ENCODE peak calls at places on chromosomes 2 and 18, in ten cellular contexts. N, L, G, I, U, Z, Q, W, D and V are unnamed samples.

GRCh38 chr2:137638932-137639331 is 325.3 kb upstream of the HNMT start:
- DNase-seq in G (no peak), D (no peak), N (no peak), Q (no peak), L (no peak), W (no peak), U (no peak), Z (no peak), I (no peak), V (no peak)

GRCh38 chr18:48514786-48515185 is 24.0 kb upstream of the CTIF start:
- DNase-seq in U (peak), I (no peak), L (no peak), Q (no peak), D (no peak), W (no peak), G (no peak), N (no peak), Z (no peak), V (no peak)

GRCh38 chr2:72539145-72539552 is 286.7 kb downstream of the EXOC6B start:
- DNase-seq in D (peak), I (no peak), Q (no peak), U (peak), G (no peak), N (no peak), L (no peak), W (no peak), Z (no peak), V (no peak)

GRCh38 chr2:55779459-55780421 is 86.1 kb upstream of the PNPT1 start:
- DNase-seq in Z (peak), W (peak), G (no peak), N (no peak), Q (no peak), U (peak), I (no peak), L (no peak), D (peak), V (no peak)

GRCh38 chr18:32714571-32715148 is 58.2 kb downstream of the KLHL14 start:
- DNase-seq in Q (no peak), L (no peak), W (peak), D (peak), I (no peak), Z (peak), N (no peak), G (no peak), U (peak), V (no peak)

GRCh38 chr18:31490387-31490786 is 7.6 kb upstream of the DSG2 start:
- DNase-seq in Q (no peak), U (no peak), L (no peak), W (no peak), Z (peak), D (peak), I (no peak), G (no peak), N (no peak), V (no peak)

GRCh38 chr2:96251721-96252292 is 14.0 kb downstream of the TMEM127 start:
- DNase-seq in L (no peak), I (no peak), Q (no peak), D (peak), G (no peak), U (peak), Z (peak), N (no peak), W (no peak), V (no peak)

GRCh38 chr18:31773774-31774476 is 13.2 kb upstream of the SLC25A52 start:
- DNase-seq in N (no peak), W (no peak), U (no peak), D (no peak), I (no peak), G (no peak), Z (no peak), L (no peak), Q (no peak), V (no peak)

GRCh38 chr2:85595378-85596232 is at the start of gene RNF181:
- DNase-seq in G (peak), Z (peak), D (peak), N (peak), I (peak), L (peak), Q (peak), U (peak), W (peak), V (peak)

GRCh38 chr2:75153221-75153620 is 46.1 kb downstream of the TACR1 start:
- DNase-seq in U (no peak), W (no peak), Z (no peak), N (no peak), Q (no peak), L (no peak), D (no peak), G (no peak), I (no peak), V (no peak)

GRCh38 chr2:64262068-64262467 is 117.8 kb upstream of the PELI1 start:
- DNase-seq in Z (peak), N (no peak), W (no peak), G (no peak), L (no peak), D (no peak), I (no peak), U (peak), Q (no peak), V (no peak)

GRCh38 chr2:239881031-239881471 is 144.1 kb downstream of the NDUFA10 start:
- DNase-seq in D (no peak), I (no peak), U (no peak), Q (no peak), Z (no peak), N (no peak), L (no peak), W (no peak), G (no peak), V (no peak)

GRCh38 chr2:48459921-48460320 is 70.0 kb upstream of the STON1 start:
- DNase-seq in I (no peak), Z (no peak), W (no peak), Q (no peak), G (no peak), D (no peak), L (no peak), N (no peak), U (no peak), V (no peak)

GRCh38 chr2:109383505-109384307 is 230.1 kb downstream of the SEPTIN10 start:
- DNase-seq in L (no peak), Q (peak), W (no peak), N (no peak), G (no peak), Z (no peak), I (no peak), D (no peak), U (no peak), V (no peak)

GRCh38 chr2:9752441-9753275 is 90.6 kb upstream of the TAF1B start:
- DNase-seq in Z (peak), U (no peak), N (peak), Q (no peak), L (no peak), W (no peak), I (no peak), G (no peak), D (peak), V (peak)

GRCh38 chr2:61178603-61179545 is 16.9 kb downstream of the C2orf74 start:
- DNase-seq in L (no peak), D (peak), Q (no peak), U (peak), W (peak), N (peak), G (no peak), Z (no peak), I (no peak), V (no peak)

GRCh38 chr2:129744649-129745048 is 234.8 kb upstream of the RAB6C start:
- DNase-seq in D (no peak), Q (no peak), L (no peak), W (no peak), U (no peak), Z (no peak), G (no peak), I (no peak), N (no peak), V (no peak)

GRCh38 chr2:69565431-69565839 is 78.1 kb downstream of the AAK1 start:
- DNase-seq in G (peak), W (peak), N (peak), U (peak), I (peak), D (no peak), Z (no peak), Q (peak), L (no peak), V (peak)

GRCh38 chr2:25215948-25216679 is 47.7 kb upstream of the POMC start:
- DNase-seq in Q (peak), Z (no peak), W (no peak), N (peak), I (peak), G (peak), U (peak), L (peak), D (peak), V (peak)

GRCh38 chr2:68620762-68621161 is 22.6 kb upstream of the PROKR1 start:
- DNase-seq in G (no peak), N (no peak), U (no peak), Q (no peak), D (no peak), W (no peak), L (no peak), Z (no peak), I (no peak), V (no peak)

GRCh38 chr18:72941001-72941400 is 73.2 kb upstream of the NETO1 start:
- DNase-seq in G (no peak), Z (no peak), I (no peak), D (no peak), N (no peak), Q (no peak), L (no peak), U (peak), W (no peak), V (no peak)

GRCh38 chr2:25076749-25077148 is 34.9 kb downstream of the EFR3B start:
- DNase-seq in Q (no peak), L (no peak), I (no peak), G (no peak), U (no peak), W (no peak), N (no peak), D (no peak), Z (no peak), V (no peak)

GRCh38 chr2:218812096-218812815 is 19.3 kb downstream of the PRKAG3 start:
- DNase-seq in Z (no peak), Q (no peak), N (no peak), W (no peak), G (no peak), L (no peak), I (no peak), D (no peak), U (no peak), V (no peak)

GRCh38 chr2:9780368-9781130 is 62.7 kb upstream of the TAF1B start:
- DNase-seq in N (no peak), L (no peak), Q (no peak), W (peak), G (no peak), I (no peak), Z (no peak), U (no peak), D (no peak), V (peak)

GRCh38 chr18:7941533-7941932 is 374.4 kb downstream of the PTPRM start:
- DNase-seq in N (no peak), L (no peak), W (no peak), G (peak), D (no peak), Q (no peak), I (no peak), U (no peak), Z (no peak), V (no peak)